ENCODE peak calls at places on chromosomes 3 and 15, in ten cellular contexts. One of them, this sample, is unnamed.

GRCh38 chr3:149221783-149222517 is at the start of gene CP:
- DNase-seq in GM23338: no peak
- DNase-seq in astrocyte: no peak
- DNase-seq in Kasumi-1: no peak
- DNase-seq in AG04450: no peak
- DNase-seq in dermis microvascular lymphatic vessel endothelial cell: peak; percentile 83
- DNase-seq in RPMI8226: no peak
- DNase-seq in upper lobe of right lung: no peak
- DNase-seq in occipital lobe: no peak
- DNase-seq in ovary: no peak
- DNase-seq in this sample: peak; percentile 83

GRCh38 chr3:31253782-31254181 is 278.9 kb upstream of the STT3B start:
- DNase-seq in GM23338: no peak
- DNase-seq in astrocyte: no peak
- DNase-seq in Kasumi-1: no peak
- DNase-seq in AG04450: no peak
- DNase-seq in dermis microvascular lymphatic vessel endothelial cell: no peak
- DNase-seq in RPMI8226: no peak
- DNase-seq in upper lobe of right lung: no peak
- DNase-seq in occipital lobe: no peak
- DNase-seq in ovary: no peak
- DNase-seq in this sample: no peak

GRCh38 chr3:38960953-38961622 is 90.7 kb downstream of the SCN11A start:
- DNase-seq in GM23338: peak; percentile 82
- DNase-seq in astrocyte: peak; percentile 18
- DNase-seq in Kasumi-1: peak; percentile 64
- DNase-seq in AG04450: no peak
- DNase-seq in dermis microvascular lymphatic vessel endothelial cell: peak; percentile 9
- DNase-seq in RPMI8226: peak; percentile 43
- DNase-seq in upper lobe of right lung: no peak
- DNase-seq in occipital lobe: no peak
- DNase-seq in ovary: peak; percentile 33
- DNase-seq in this sample: peak; percentile 56

GRCh38 chr3:134457331-134458125 is 28.3 kb downstream of the ANAPC13 start:
- DNase-seq in GM23338: no peak
- DNase-seq in astrocyte: no peak
- DNase-seq in Kasumi-1: no peak
- DNase-seq in AG04450: no peak
- DNase-seq in dermis microvascular lymphatic vessel endothelial cell: no peak
- DNase-seq in RPMI8226: no peak
- DNase-seq in upper lobe of right lung: no peak
- DNase-seq in occipital lobe: no peak
- DNase-seq in ovary: no peak
- DNase-seq in this sample: no peak

GRCh38 chr3:58728723-58729122 is 62.1 kb upstream of the FAM3D start:
- DNase-seq in GM23338: no peak
- DNase-seq in astrocyte: no peak
- DNase-seq in Kasumi-1: no peak
- DNase-seq in AG04450: no peak
- DNase-seq in dermis microvascular lymphatic vessel endothelial cell: no peak
- DNase-seq in RPMI8226: no peak
- DNase-seq in upper lobe of right lung: no peak
- DNase-seq in occipital lobe: no peak
- DNase-seq in ovary: no peak
- DNase-seq in this sample: no peak

GRCh38 chr3:134423153-134423552 is 48.9 kb upstream of the AMOTL2 start:
- DNase-seq in GM23338: peak; percentile 31
- DNase-seq in astrocyte: no peak
- DNase-seq in Kasumi-1: no peak
- DNase-seq in AG04450: no peak
- DNase-seq in dermis microvascular lymphatic vessel endothelial cell: no peak
- DNase-seq in RPMI8226: no peak
- DNase-seq in upper lobe of right lung: no peak
- DNase-seq in occipital lobe: no peak
- DNase-seq in ovary: no peak
- DNase-seq in this sample: no peak

GRCh38 chr15:20358066-20358780 is 183.4 kb downstream of the GOLGA6L6 start:
- DNase-seq in GM23338: no peak
- DNase-seq in astrocyte: no peak
- DNase-seq in Kasumi-1: no peak
- DNase-seq in AG04450: no peak
- DNase-seq in dermis microvascular lymphatic vessel endothelial cell: no peak
- DNase-seq in RPMI8226: peak; percentile 37
- DNase-seq in upper lobe of right lung: peak; percentile 77
- DNase-seq in occipital lobe: no peak
- DNase-seq in ovary: no peak
- DNase-seq in this sample: no peak

GRCh38 chr15:66617137-66618090 is 51.6 kb upstream of the LCTL start:
- DNase-seq in GM23338: peak; percentile 48
- DNase-seq in astrocyte: peak; percentile 80
- DNase-seq in Kasumi-1: peak; percentile 70
- DNase-seq in AG04450: peak; percentile 38
- DNase-seq in dermis microvascular lymphatic vessel endothelial cell: peak; percentile 32
- DNase-seq in RPMI8226: no peak
- DNase-seq in upper lobe of right lung: peak; percentile 86
- DNase-seq in occipital lobe: peak; percentile 44
- DNase-seq in ovary: peak; percentile 55
- DNase-seq in this sample: peak; percentile 78

GRCh38 chr3:15892828-15893227 is 95.0 kb upstream of the ANKRD28 start:
- DNase-seq in GM23338: no peak
- DNase-seq in astrocyte: peak; percentile 77
- DNase-seq in Kasumi-1: no peak
- DNase-seq in AG04450: peak; percentile 24
- DNase-seq in dermis microvascular lymphatic vessel endothelial cell: no peak
- DNase-seq in RPMI8226: no peak
- DNase-seq in upper lobe of right lung: no peak
- DNase-seq in occipital lobe: no peak
- DNase-seq in ovary: no peak
- DNase-seq in this sample: no peak

GRCh38 chr3:170037463-170038433 is at the start of gene GPR160:
- DNase-seq in GM23338: peak; percentile 94
- DNase-seq in astrocyte: no peak
- DNase-seq in Kasumi-1: peak; percentile 73
- DNase-seq in AG04450: no peak
- DNase-seq in dermis microvascular lymphatic vessel endothelial cell: peak; percentile 12
- DNase-seq in RPMI8226: peak; percentile 99
- DNase-seq in upper lobe of right lung: peak; percentile 95
- DNase-seq in occipital lobe: no peak
- DNase-seq in ovary: peak; percentile 53
- DNase-seq in this sample: peak; percentile 53

GRCh38 chr3:53815067-53815466 is 31.2 kb downstream of the CHDH start:
- DNase-seq in GM23338: no peak
- DNase-seq in astrocyte: no peak
- DNase-seq in Kasumi-1: no peak
- DNase-seq in AG04450: no peak
- DNase-seq in dermis microvascular lymphatic vessel endothelial cell: no peak
- DNase-seq in RPMI8226: no peak
- DNase-seq in upper lobe of right lung: no peak
- DNase-seq in occipital lobe: no peak
- DNase-seq in ovary: no peak
- DNase-seq in this sample: no peak

GRCh38 chr3:12935023-12935860 is 93.9 kb upstream of the RPL32 start:
- DNase-seq in GM23338: no peak
- DNase-seq in astrocyte: no peak
- DNase-seq in Kasumi-1: no peak
- DNase-seq in AG04450: no peak
- DNase-seq in dermis microvascular lymphatic vessel endothelial cell: no peak
- DNase-seq in RPMI8226: no peak
- DNase-seq in upper lobe of right lung: no peak
- DNase-seq in occipital lobe: no peak
- DNase-seq in ovary: no peak
- DNase-seq in this sample: no peak

GRCh38 chr15:45113380-45113990 is 487 bp downstream of the DUOX2 start:
- DNase-seq in GM23338: no peak
- DNase-seq in astrocyte: no peak
- DNase-seq in Kasumi-1: no peak
- DNase-seq in AG04450: no peak
- DNase-seq in dermis microvascular lymphatic vessel endothelial cell: no peak
- DNase-seq in RPMI8226: no peak
- DNase-seq in upper lobe of right lung: peak; percentile 44
- DNase-seq in occipital lobe: no peak
- DNase-seq in ovary: no peak
- DNase-seq in this sample: no peak

GRCh38 chr3:187130346-187131066 is 8.8 kb downstream of the RPL39L start:
- DNase-seq in GM23338: no peak
- DNase-seq in astrocyte: peak; percentile 67
- DNase-seq in Kasumi-1: no peak
- DNase-seq in AG04450: peak; percentile 10
- DNase-seq in dermis microvascular lymphatic vessel endothelial cell: peak; percentile 75
- DNase-seq in RPMI8226: no peak
- DNase-seq in upper lobe of right lung: no peak
- DNase-seq in occipital lobe: no peak
- DNase-seq in ovary: no peak
- DNase-seq in this sample: peak; percentile 88

GRCh38 chr3:117074833-117075232 is 365.3 kb downstream of the TUSC7 start:
- DNase-seq in GM23338: no peak
- DNase-seq in astrocyte: no peak
- DNase-seq in Kasumi-1: no peak
- DNase-seq in AG04450: no peak
- DNase-seq in dermis microvascular lymphatic vessel endothelial cell: no peak
- DNase-seq in RPMI8226: no peak
- DNase-seq in upper lobe of right lung: no peak
- DNase-seq in occipital lobe: no peak
- DNase-seq in ovary: no peak
- DNase-seq in this sample: no peak

GRCh38 chr3:76570436-76571057 is 469.4 kb upstream of the ROBO2 start:
- DNase-seq in GM23338: peak; percentile 54
- DNase-seq in astrocyte: peak; percentile 0
- DNase-seq in Kasumi-1: peak; percentile 64
- DNase-seq in AG04450: no peak
- DNase-seq in dermis microvascular lymphatic vessel endothelial cell: no peak
- DNase-seq in RPMI8226: peak; percentile 30
- DNase-seq in upper lobe of right lung: no peak
- DNase-seq in occipital lobe: no peak
- DNase-seq in ovary: no peak
- DNase-seq in this sample: no peak

GRCh38 chr3:42662813-42663535 is 9.5 kb downstream of the ZBTB47 start:
- DNase-seq in GM23338: no peak
- DNase-seq in astrocyte: no peak
- DNase-seq in Kasumi-1: no peak
- DNase-seq in AG04450: no peak
- DNase-seq in dermis microvascular lymphatic vessel endothelial cell: no peak
- DNase-seq in RPMI8226: no peak
- DNase-seq in upper lobe of right lung: no peak
- DNase-seq in occipital lobe: no peak
- DNase-seq in ovary: no peak
- DNase-seq in this sample: no peak

This sample was measured in lung microvascular endothelial cell.